ENCODE peak calls at places on chromosomes 2 and 18, in four cellular contexts. One of them, this sample, is unnamed.

GRCh38 chr2:38690499-38691420 is 24.8 kb downstream of the GALM start:
- DNase-seq in AG10803: peak
- DNase-seq in activated CD4-positive, alpha-beta T cell treated with anti-CD3 and anti-CD28 coated beads, Interleukin-2, amount 50 U/mL, for 24 hours: no peak
- DNase-seq in NCI-H2081: no peak
- DNase-seq in this sample: peak

GRCh38 chr2:130834923-130835765 is 1.6 kb upstream of the ARHGEF4 start:
- DNase-seq in NCI-H2081: no peak
- DNase-seq in AG10803: no peak
- DNase-seq in activated CD4-positive, alpha-beta T cell treated with anti-CD3 and anti-CD28 coated beads, Interleukin-2, amount 50 U/mL, for 24 hours: no peak
- DNase-seq in this sample: no peak

GRCh38 chr18:67476585-67476984 is 39.9 kb downstream of the DSEL start:
- DNase-seq in activated CD4-positive, alpha-beta T cell treated with anti-CD3 and anti-CD28 coated beads, Interleukin-2, amount 50 U/mL, for 24 hours: no peak
- DNase-seq in AG10803: peak
- DNase-seq in NCI-H2081: no peak
- DNase-seq in this sample: peak

GRCh38 chr2:64591188-64591587 is 62.5 kb downstream of the SERTAD2 start:
- DNase-seq in activated CD4-positive, alpha-beta T cell treated with anti-CD3 and anti-CD28 coated beads, Interleukin-2, amount 50 U/mL, for 24 hours: no peak
- DNase-seq in AG10803: no peak
- DNase-seq in NCI-H2081: no peak
- DNase-seq in this sample: no peak

GRCh38 chr2:127427376-127428056 is 9.3 kb downstream of the PROC start:
- DNase-seq in activated CD4-positive, alpha-beta T cell treated with anti-CD3 and anti-CD28 coated beads, Interleukin-2, amount 50 U/mL, for 24 hours: no peak
- DNase-seq in NCI-H2081: no peak
- DNase-seq in AG10803: no peak
- DNase-seq in this sample: no peak

GRCh38 chr18:34694611-34695165 is 15.4 kb upstream of the DTNA start:
- DNase-seq in NCI-H2081: peak
- DNase-seq in activated CD4-positive, alpha-beta T cell treated with anti-CD3 and anti-CD28 coated beads, Interleukin-2, amount 50 U/mL, for 24 hours: no peak
- DNase-seq in AG10803: no peak
- DNase-seq in this sample: no peak

GRCh38 chr2:112936927-112937232 is 25.9 kb downstream of the IL37 start:
- DNase-seq in NCI-H2081: no peak
- DNase-seq in AG10803: no peak
- DNase-seq in activated CD4-positive, alpha-beta T cell treated with anti-CD3 and anti-CD28 coated beads, Interleukin-2, amount 50 U/mL, for 24 hours: no peak
- DNase-seq in this sample: no peak

GRCh38 chr2:98032086-98032485 is 36.3 kb upstream of the TMEM131 start:
- DNase-seq in activated CD4-positive, alpha-beta T cell treated with anti-CD3 and anti-CD28 coated beads, Interleukin-2, amount 50 U/mL, for 24 hours: no peak
- DNase-seq in AG10803: no peak
- DNase-seq in NCI-H2081: no peak
- DNase-seq in this sample: no peak

GRCh38 chr2:181778621-181779195 is 98.4 kb upstream of the NEUROD1 start:
- DNase-seq in AG10803: no peak
- DNase-seq in activated CD4-positive, alpha-beta T cell treated with anti-CD3 and anti-CD28 coated beads, Interleukin-2, amount 50 U/mL, for 24 hours: no peak
- DNase-seq in NCI-H2081: no peak
- DNase-seq in this sample: peak

GRCh38 chr18:2173464-2173863 is 397.8 kb downstream of the METTL4 start:
- DNase-seq in activated CD4-positive, alpha-beta T cell treated with anti-CD3 and anti-CD28 coated beads, Interleukin-2, amount 50 U/mL, for 24 hours: no peak
- DNase-seq in NCI-H2081: peak
- DNase-seq in AG10803: peak
- DNase-seq in this sample: peak

GRCh38 chr2:15805206-15805605 is 135.1 kb upstream of the MYCN start:
- DNase-seq in activated CD4-positive, alpha-beta T cell treated with anti-CD3 and anti-CD28 coated beads, Interleukin-2, amount 50 U/mL, for 24 hours: no peak
- DNase-seq in AG10803: no peak
- DNase-seq in NCI-H2081: no peak
- DNase-seq in this sample: no peak

GRCh38 chr2:68747918-68748317 is 13.3 kb downstream of the ARHGAP25 start:
- DNase-seq in NCI-H2081: no peak
- DNase-seq in AG10803: no peak
- DNase-seq in activated CD4-positive, alpha-beta T cell treated with anti-CD3 and anti-CD28 coated beads, Interleukin-2, amount 50 U/mL, for 24 hours: no peak
- DNase-seq in this sample: no peak

GRCh38 chr2:239881561-239882320 is 143.4 kb downstream of the NDUFA10 start:
- DNase-seq in NCI-H2081: no peak
- DNase-seq in activated CD4-positive, alpha-beta T cell treated with anti-CD3 and anti-CD28 coated beads, Interleukin-2, amount 50 U/mL, for 24 hours: no peak
- DNase-seq in AG10803: peak
- DNase-seq in this sample: peak

GRCh38 chr2:26346454-26347053 is at the start of gene ADGRF3:
- DNase-seq in AG10803: peak
- DNase-seq in activated CD4-positive, alpha-beta T cell treated with anti-CD3 and anti-CD28 coated beads, Interleukin-2, amount 50 U/mL, for 24 hours: peak
- DNase-seq in NCI-H2081: peak
- DNase-seq in this sample: peak

GRCh38 chr18:57060814-57061213 is 86.1 kb upstream of the BOD1L2 start:
- DNase-seq in activated CD4-positive, alpha-beta T cell treated with anti-CD3 and anti-CD28 coated beads, Interleukin-2, amount 50 U/mL, for 24 hours: no peak
- DNase-seq in AG10803: no peak
- DNase-seq in NCI-H2081: no peak
- DNase-seq in this sample: no peak

GRCh38 chr2:121213386-121213785 is 71.6 kb downstream of the TFCP2L1 start:
- DNase-seq in activated CD4-positive, alpha-beta T cell treated with anti-CD3 and anti-CD28 coated beads, Interleukin-2, amount 50 U/mL, for 24 hours: no peak
- DNase-seq in NCI-H2081: no peak
- DNase-seq in AG10803: no peak
- DNase-seq in this sample: no peak

GRCh38 chr2:227134591-227134990 is 29.4 kb downstream of the COL4A4 start:
- DNase-seq in AG10803: no peak
- DNase-seq in activated CD4-positive, alpha-beta T cell treated with anti-CD3 and anti-CD28 coated beads, Interleukin-2, amount 50 U/mL, for 24 hours: no peak
- DNase-seq in NCI-H2081: no peak
- DNase-seq in this sample: no peak

GRCh38 chr2:109662889-109663288 is 48.7 kb downstream of the SOWAHC start:
- DNase-seq in AG10803: no peak
- DNase-seq in NCI-H2081: no peak
- DNase-seq in activated CD4-positive, alpha-beta T cell treated with anti-CD3 and anti-CD28 coated beads, Interleukin-2, amount 50 U/mL, for 24 hours: no peak
- DNase-seq in this sample: no peak

GRCh38 chr2:168480356-168480755 is 24.3 kb downstream of the CERS6 start:
- DNase-seq in activated CD4-positive, alpha-beta T cell treated with anti-CD3 and anti-CD28 coated beads, Interleukin-2, amount 50 U/mL, for 24 hours: no peak
- DNase-seq in NCI-H2081: no peak
- DNase-seq in AG10803: no peak
- DNase-seq in this sample: no peak

GRCh38 chr18:79480171-79480981 is 84.6 kb downstream of the NFATC1 start:
- DNase-seq in NCI-H2081: no peak
- DNase-seq in AG10803: no peak
- DNase-seq in activated CD4-positive, alpha-beta T cell treated with anti-CD3 and anti-CD28 coated beads, Interleukin-2, amount 50 U/mL, for 24 hours: no peak
- DNase-seq in this sample: no peak

GRCh38 chr18:23114171-23114881 is 21.0 kb upstream of the CABLES1 start:
- DNase-seq in activated CD4-positive, alpha-beta T cell treated with anti-CD3 and anti-CD28 coated beads, Interleukin-2, amount 50 U/mL, for 24 hours: no peak
- DNase-seq in AG10803: no peak
- DNase-seq in NCI-H2081: peak
- DNase-seq in this sample: peak

GRCh38 chr2:24972315-24972958 is 682 bp upstream of the DNAJC27 start:
- DNase-seq in NCI-H2081: peak
- DNase-seq in AG10803: peak
- DNase-seq in activated CD4-positive, alpha-beta T cell treated with anti-CD3 and anti-CD28 coated beads, Interleukin-2, amount 50 U/mL, for 24 hours: peak
- DNase-seq in this sample: peak

GRCh38 chr2:53911434-53912189 is 51.8 kb upstream of the GPR75 start:
- DNase-seq in NCI-H2081: no peak
- DNase-seq in activated CD4-positive, alpha-beta T cell treated with anti-CD3 and anti-CD28 coated beads, Interleukin-2, amount 50 U/mL, for 24 hours: no peak
- DNase-seq in AG10803: peak
- DNase-seq in this sample: peak

GRCh38 chr2:168758970-168759820 is 43.2 kb upstream of the NOSTRIN start:
- DNase-seq in activated CD4-positive, alpha-beta T cell treated with anti-CD3 and anti-CD28 coated beads, Interleukin-2, amount 50 U/mL, for 24 hours: no peak
- DNase-seq in AG10803: peak
- DNase-seq in NCI-H2081: peak
- DNase-seq in this sample: peak

GRCh38 chr18:49055787-49056186 is 105.0 kb upstream of the SMAD7 start:
- DNase-seq in NCI-H2081: no peak
- DNase-seq in activated CD4-positive, alpha-beta T cell treated with anti-CD3 and anti-CD28 coated beads, Interleukin-2, amount 50 U/mL, for 24 hours: no peak
- DNase-seq in AG10803: peak
- DNase-seq in this sample: peak

GRCh38 chr18:21686282-21687105 is 18.1 kb downstream of the ABHD3 start:
- DNase-seq in AG10803: no peak
- DNase-seq in NCI-H2081: no peak
- DNase-seq in activated CD4-positive, alpha-beta T cell treated with anti-CD3 and anti-CD28 coated beads, Interleukin-2, amount 50 U/mL, for 24 hours: no peak
- DNase-seq in this sample: no peak

GRCh38 chr2:69518836-69519235 is 81.6 kb upstream of the NFU1 start:
- DNase-seq in activated CD4-positive, alpha-beta T cell treated with anti-CD3 and anti-CD28 coated beads, Interleukin-2, amount 50 U/mL, for 24 hours: no peak
- DNase-seq in AG10803: no peak
- DNase-seq in NCI-H2081: no peak
- DNase-seq in this sample: no peak

GRCh38 chr2:230068658-230069080 is at the start of gene SLC16A14:
- DNase-seq in activated CD4-positive, alpha-beta T cell treated with anti-CD3 and anti-CD28 coated beads, Interleukin-2, amount 50 U/mL, for 24 hours: peak
- DNase-seq in NCI-H2081: peak
- DNase-seq in AG10803: peak
- DNase-seq in this sample: peak

GRCh38 chr2:104487381-104487780 is 366.5 kb upstream of the POU3F3 start:
- DNase-seq in activated CD4-positive, alpha-beta T cell treated with anti-CD3 and anti-CD28 coated beads, Interleukin-2, amount 50 U/mL, for 24 hours: no peak
- DNase-seq in NCI-H2081: no peak
- DNase-seq in AG10803: no peak
- DNase-seq in this sample: no peak

GRCh38 chr2:228023619-228024018 is 152.2 kb downstream of the DAW1 start:
- DNase-seq in activated CD4-positive, alpha-beta T cell treated with anti-CD3 and anti-CD28 coated beads, Interleukin-2, amount 50 U/mL, for 24 hours: no peak
- DNase-seq in NCI-H2081: no peak
- DNase-seq in AG10803: no peak
- DNase-seq in this sample: no peak

GRCh38 chr2:227890495-227891079 is 19.2 kb downstream of the DAW1 start:
- DNase-seq in activated CD4-positive, alpha-beta T cell treated with anti-CD3 and anti-CD28 coated beads, Interleukin-2, amount 50 U/mL, for 24 hours: peak
- DNase-seq in AG10803: peak
- DNase-seq in NCI-H2081: peak
- DNase-seq in this sample: peak